ENCODE peak calls at places on chromosomes 16 and 17, in five cellular contexts. One of them, this sample, is unnamed.

GRCh38 chr16:83725313-83725712 is 82.5 kb upstream of the HSBP1 start:
- DNase-seq in AG04450: no peak
- DNase-seq in fibroblast of pulmonary artery: no peak
- DNase-seq in A549: no peak
- DNase-seq in lower leg skin: no peak
- DNase-seq in this sample: no peak

GRCh38 chr17:46194393-46195216 is 1.4 kb upstream of the KANSL1 start:
- DNase-seq in AG04450: no peak
- DNase-seq in fibroblast of pulmonary artery: peak; percentile 67
- DNase-seq in A549: peak; percentile 84
- DNase-seq in lower leg skin: no peak
- DNase-seq in this sample: no peak

GRCh38 chr17:7029659-7030058 is 6.2 kb upstream of the SLC16A13 start:
- DNase-seq in AG04450: no peak
- DNase-seq in fibroblast of pulmonary artery: no peak
- DNase-seq in A549: no peak
- DNase-seq in lower leg skin: peak; percentile 23
- DNase-seq in this sample: no peak

GRCh38 chr17:71057448-71057847 is 888.1 kb downstream of the KCNJ2 start:
- DNase-seq in AG04450: no peak
- DNase-seq in fibroblast of pulmonary artery: peak; percentile 11
- DNase-seq in A549: no peak
- DNase-seq in lower leg skin: no peak
- DNase-seq in this sample: no peak

GRCh38 chr17:80265205-80266068 is 4.8 kb downstream of the RNF213 start:
- DNase-seq in AG04450: no peak
- DNase-seq in fibroblast of pulmonary artery: no peak
- DNase-seq in A549: no peak
- DNase-seq in lower leg skin: no peak
- DNase-seq in this sample: no peak

GRCh38 chr17:3913531-3914318 is 2.5 kb downstream of the P2RX1 start:
- DNase-seq in AG04450: peak; percentile 42
- DNase-seq in fibroblast of pulmonary artery: peak; percentile 81
- DNase-seq in A549: peak; percentile 91
- DNase-seq in lower leg skin: peak; percentile 66
- DNase-seq in this sample: no peak

GRCh38 chr16:81401035-81401950 is 43.3 kb upstream of the CMIP start:
- DNase-seq in AG04450: peak; percentile 3
- DNase-seq in fibroblast of pulmonary artery: peak; percentile 81
- DNase-seq in A549: peak; percentile 96
- DNase-seq in lower leg skin: no peak
- DNase-seq in this sample: no peak

GRCh38 chr16:2038359-2039285 is 9.0 kb downstream of the NTHL1 start:
- DNase-seq in AG04450: no peak
- DNase-seq in fibroblast of pulmonary artery: no peak
- DNase-seq in A549: no peak
- DNase-seq in lower leg skin: no peak
- DNase-seq in this sample: no peak

GRCh38 chr16:12766853-12767252 is 36.8 kb downstream of the CPPED1 start:
- DNase-seq in AG04450: no peak
- DNase-seq in fibroblast of pulmonary artery: no peak
- DNase-seq in A549: no peak
- DNase-seq in lower leg skin: no peak
- DNase-seq in this sample: no peak

GRCh38 chr16:79528281-79528680 is 72.3 kb downstream of the MAF start:
- DNase-seq in AG04450: no peak
- DNase-seq in fibroblast of pulmonary artery: no peak
- DNase-seq in A549: no peak
- DNase-seq in lower leg skin: no peak
- DNase-seq in this sample: no peak

GRCh38 chr16:23670137-23670776 is 8.4 kb upstream of the PLK1 start:
- DNase-seq in AG04450: peak; percentile 76
- DNase-seq in fibroblast of pulmonary artery: peak; percentile 65
- DNase-seq in A549: no peak
- DNase-seq in lower leg skin: no peak
- DNase-seq in this sample: peak; percentile 47

GRCh38 chr17:59330314-59330942 is 1.0 kb upstream of the YPEL2 start:
- DNase-seq in AG04450: no peak
- DNase-seq in fibroblast of pulmonary artery: no peak
- DNase-seq in A549: peak; percentile 76
- DNase-seq in lower leg skin: peak; percentile 32
- DNase-seq in this sample: peak; percentile 23
- H3K4me3 ChIP-seq in AG04450: no peak overlapping the region
- H3K4me3 ChIP-seq in fibroblast of pulmonary artery: no peak overlapping the region
- H3K4me3 ChIP-seq in A549: peak overlapping the region; percentile 99
- H3K4me3 ChIP-seq in lower leg skin: no peak overlapping the region
- H3K4me3 ChIP-seq in this sample: peak overlapping the region; percentile 95

GRCh38 chr17:82863941-82864720 is 24.3 kb upstream of the ZNF750 start:
- DNase-seq in AG04450: peak; percentile 59
- DNase-seq in fibroblast of pulmonary artery: peak; percentile 51
- DNase-seq in A549: no peak
- DNase-seq in lower leg skin: no peak
- DNase-seq in this sample: peak; percentile 84
- H3K4me3 ChIP-seq in AG04450: no peak overlapping the region
- H3K4me3 ChIP-seq in fibroblast of pulmonary artery: no peak overlapping the region
- H3K4me3 ChIP-seq in A549: no peak overlapping the region
- H3K4me3 ChIP-seq in lower leg skin: no peak overlapping the region
- H3K4me3 ChIP-seq in this sample: no peak overlapping the region

GRCh38 chr16:50261160-50261706 is 5.1 kb upstream of the ADCY7 start:
- DNase-seq in AG04450: no peak
- DNase-seq in fibroblast of pulmonary artery: no peak
- DNase-seq in A549: no peak
- DNase-seq in lower leg skin: no peak
- DNase-seq in this sample: no peak

GRCh38 chr16:50263940-50264929 is 2.1 kb upstream of the ADCY7 start:
- DNase-seq in AG04450: peak; percentile 8
- DNase-seq in fibroblast of pulmonary artery: peak; percentile 46
- DNase-seq in A549: no peak
- DNase-seq in lower leg skin: no peak
- DNase-seq in this sample: no peak

GRCh38 chr16:50265260-50265659 is 1.1 kb upstream of the ADCY7 start:
- DNase-seq in AG04450: no peak
- DNase-seq in fibroblast of pulmonary artery: no peak
- DNase-seq in A549: no peak
- DNase-seq in lower leg skin: no peak
- DNase-seq in this sample: no peak

GRCh38 chr16:50261707-50262235 is 4.6 kb upstream of the ADCY7 start:
- DNase-seq in AG04450: no peak
- DNase-seq in fibroblast of pulmonary artery: no peak
- DNase-seq in A549: no peak
- DNase-seq in lower leg skin: no peak
- DNase-seq in this sample: no peak

GRCh38 chr16:50263060-50263909 is 3.1 kb upstream of the ADCY7 start:
- DNase-seq in AG04450: no peak
- DNase-seq in fibroblast of pulmonary artery: no peak
- DNase-seq in A549: no peak
- DNase-seq in lower leg skin: no peak
- DNase-seq in this sample: no peak
- H3K4me3 ChIP-seq in AG04450: no peak overlapping the region
- H3K4me3 ChIP-seq in fibroblast of pulmonary artery: no peak overlapping the region
- H3K4me3 ChIP-seq in A549: no peak overlapping the region
- H3K4me3 ChIP-seq in lower leg skin: no peak overlapping the region
- H3K4me3 ChIP-seq in this sample: no peak overlapping the region

GRCh38 chr16:74775255-74775654 is 635 bp upstream of the FA2H start:
- DNase-seq in AG04450: no peak
- DNase-seq in fibroblast of pulmonary artery: no peak
- DNase-seq in A549: no peak
- DNase-seq in lower leg skin: no peak
- DNase-seq in this sample: no peak
- H3K4me3 ChIP-seq in AG04450: no peak overlapping the region
- H3K4me3 ChIP-seq in fibroblast of pulmonary artery: no peak overlapping the region
- H3K4me3 ChIP-seq in A549: peak overlapping the region; percentile 87
- H3K4me3 ChIP-seq in lower leg skin: no peak overlapping the region
- H3K4me3 ChIP-seq in this sample: no peak overlapping the region

GRCh38 chr16:75110637-75111513 is 5.7 kb downstream of the LDHD start:
- DNase-seq in AG04450: peak; percentile 72
- DNase-seq in fibroblast of pulmonary artery: peak; percentile 91
- DNase-seq in A549: peak; percentile 87
- DNase-seq in lower leg skin: peak; percentile 89
- DNase-seq in this sample: peak; percentile 94
- H3K4me3 ChIP-seq in AG04450: peak overlapping the region; percentile 45
- H3K4me3 ChIP-seq in fibroblast of pulmonary artery: peak overlapping the region; percentile 24
- H3K4me3 ChIP-seq in A549: peak overlapping the region; percentile 22
- H3K4me3 ChIP-seq in lower leg skin: no peak overlapping the region
- H3K4me3 ChIP-seq in this sample: peak overlapping the region; percentile 34